ENCODE peak calls at places on chromosomes 3 and 15, in seven cellular contexts. T is adrenal gland, Y is fibroblast of lung, H is pancreas, X is tibial nerve, G is body of pancreas, U is IMR-90. W is an unnamed sample.

GRCh38 chr3:33687406-33688010 is 30.5 kb downstream of the CLASP2 start:
- DNase-seq in T (no peak), Y (peak; percentile 49), H (no peak), X (no peak), G (no peak), U (peak; percentile 55), W (no peak)

GRCh38 chr3:45664558-45664957 is 24.6 kb upstream of the SACM1L start:
- DNase-seq in T (no peak), Y (no peak), H (peak; percentile 9), X (no peak), G (peak; percentile 50), U (no peak), W (no peak)

GRCh38 chr3:80733522-80734176 is 965.9 kb upstream of the ROBO1 start:
- DNase-seq in T (no peak), Y (peak; percentile 65), H (peak; percentile 17), X (no peak), G (peak; percentile 62), U (peak; percentile 46), W (peak; percentile 65)

GRCh38 chr15:80978685-80979084 is 10.9 kb downstream of the MESD start:
- DNase-seq in T (no peak), Y (peak; percentile 43), H (no peak), X (no peak), G (peak; percentile 34), U (peak; percentile 61), W (no peak)

GRCh38 chr3:41431386-41431785 is 232.1 kb downstream of the CTNNB1 start:
- DNase-seq in T (no peak), Y (no peak), H (no peak), X (no peak), G (no peak), U (no peak), W (peak; percentile 62)

GRCh38 chr15:36797128-36797527 is 217.7 kb downstream of the CDIN1 start:
- DNase-seq in T (no peak), Y (no peak), H (no peak), X (no peak), G (peak; percentile 12), U (no peak), W (no peak)

GRCh38 chr3:196073188-196073838 is 8.6 kb downstream of the TFRC start:
- DNase-seq in T (peak; percentile 68), Y (peak; percentile 69), H (peak; percentile 69), X (peak; percentile 77), G (peak; percentile 76), U (peak; percentile 54), W (no peak)

GRCh38 chr3:36114353-36114752 is 266.0 kb upstream of the STAC start:
- DNase-seq in T (no peak), Y (no peak), H (no peak), X (no peak), G (no peak), U (no peak), W (no peak)

GRCh38 chr3:113498221-113499005 is 16.5 kb downstream of the SPICE1 start:
- DNase-seq in T (no peak), Y (peak; percentile 58), H (no peak), X (no peak), G (no peak), U (peak; percentile 87), W (peak; percentile 19)

GRCh38 chr3:48532974-48533337 is 23.6 kb downstream of the PFKFB4 start:
- DNase-seq in T (no peak), Y (no peak), H (no peak), X (no peak), G (no peak), U (no peak), W (no peak)

GRCh38 chr15:67178569-67179210 is 75.8 kb downstream of the AAGAB start:
- DNase-seq in T (no peak), Y (peak; percentile 98), H (no peak), X (no peak), G (no peak), U (peak; percentile 99), W (peak; percentile 91)

GRCh38 chr3:135109681-135110080 is 314.6 kb downstream of the EPHB1 start:
- DNase-seq in T (no peak), Y (no peak), H (no peak), X (no peak), G (no peak), U (no peak), W (no peak)

GRCh38 chr3:141275973-141276372 is 44.3 kb downstream of the PXYLP1 start:
- DNase-seq in T (no peak), Y (peak; percentile 76), H (no peak), X (no peak), G (no peak), U (peak; percentile 72), W (no peak)

GRCh38 chr3:62318752-62319569 is 54.4 kb downstream of the FEZF2 start:
- DNase-seq in T (peak; percentile 82), Y (peak; percentile 86), H (peak; percentile 88), X (peak; percentile 80), G (peak; percentile 90), U (peak; percentile 79), W (peak; percentile 54)

GRCh38 chr15:36591534-36592411 is 12.3 kb downstream of the CDIN1 start:
- DNase-seq in T (no peak), Y (peak; percentile 25), H (no peak), X (no peak), G (peak; percentile 12), U (no peak), W (no peak)

GRCh38 chr15:77886805-77887448 is 190.6 kb downstream of the TBC1D2B start:
- DNase-seq in T (no peak), Y (no peak), H (no peak), X (no peak), G (no peak), U (no peak), W (no peak)

GRCh38 chr15:25655168-25655956 is 207.8 kb downstream of the ATP10A start:
- DNase-seq in T (no peak), Y (no peak), H (no peak), X (no peak), G (no peak), U (no peak), W (no peak)
- H3K4me3 ChIP-seq in T (no peak overlapping the region), Y (no peak overlapping the region), H (no peak overlapping the region), X (no peak overlapping the region), G (no peak overlapping the region), U (no peak overlapping the region), W (no peak overlapping the region)

GRCh38 chr15:75425966-75426500 is 25.5 kb downstream of the SIN3A start:
- DNase-seq in T (no peak), Y (no peak), H (no peak), X (no peak), G (no peak), U (no peak), W (no peak)
- TF ChIP-seq CTCF in T (no peak), Y (no peak), H (no peak), X (no peak), G (no peak), U (no peak), W (no peak)

GRCh38 chr3:184832903-184833302 is 20.9 kb downstream of the VPS8 start:
- DNase-seq in T (no peak), Y (no peak), H (no peak), X (no peak), G (no peak), U (no peak), W (no peak)
- H3K36me3 ChIP-seq in T (no peaks in the 10 kb centered on the region), Y (peaks cover 2% of the 10 kb centered on the region), H (no peaks in the 10 kb centered on the region), X (no peaks in the 10 kb centered on the region), G (no peaks in the 10 kb centered on the region), U (peaks cover 9% of the 10 kb centered on the region), W (no peaks in the 10 kb centered on the region)

DNA sequence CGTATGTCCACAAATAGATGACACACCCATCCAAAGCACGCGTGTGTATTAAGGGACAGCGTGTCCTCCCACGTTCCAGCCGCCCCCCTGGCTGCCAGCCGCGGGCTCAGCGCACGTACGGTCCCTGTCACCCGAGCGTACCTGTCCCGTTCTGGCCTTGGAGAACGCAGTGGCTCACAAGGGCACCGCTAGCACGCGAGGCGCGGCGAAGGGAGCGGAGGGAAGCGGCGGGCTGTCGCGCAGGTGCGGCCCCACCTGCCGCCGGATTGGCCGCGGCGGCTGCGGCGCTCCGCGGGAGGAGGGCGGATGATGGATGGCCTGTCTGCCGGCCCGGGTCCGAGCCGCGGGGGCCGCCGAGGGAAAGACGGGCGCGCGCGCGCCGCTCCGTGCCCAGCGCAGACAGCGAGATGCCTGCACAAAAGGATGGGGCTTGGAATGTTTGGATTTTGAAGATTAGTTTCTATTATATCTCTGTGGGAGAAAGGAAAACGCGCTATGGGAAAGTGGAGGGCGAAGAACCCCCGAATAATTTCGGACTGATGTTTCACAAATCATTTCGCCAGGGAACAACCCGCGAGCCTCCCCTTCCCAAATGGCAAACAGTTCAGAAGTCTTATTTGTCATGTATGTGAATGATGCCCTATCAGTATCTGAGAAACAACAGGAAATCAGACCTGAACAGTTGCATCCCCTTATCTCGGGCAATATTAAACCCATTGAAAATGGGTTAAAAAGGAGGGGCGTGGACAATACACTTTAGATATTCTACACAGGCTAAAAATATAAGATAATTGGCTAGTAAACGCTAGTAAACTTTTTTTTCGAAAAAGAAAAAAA is 1003.6 kb upstream of the NR2F2 start:
- DNase-seq in T (no peak), Y (no peak), H (no peak), X (peak; percentile 56), G (peak; percentile 6), U (no peak), W (no peak)
- H3K4me3 ChIP-seq in T (no peak overlapping the region), Y (peak overlapping the region; percentile 37), H (peak overlapping the region; percentile 29), X (peak overlapping the region; percentile 75), G (no peak overlapping the region), U (peak overlapping the region; percentile 51), W (peak overlapping the region; percentile 42)

GRCh38 chr3:3998140-3998977 is 199.1 kb downstream of the LRRN1 start:
- DNase-seq in T (peak; percentile 17), Y (peak; percentile 1), H (peak; percentile 27), X (no peak), G (peak; percentile 22), U (no peak), W (peak; percentile 29)
- TF ChIP-seq CTCF in T (peak; percentile 44), Y (no peak), H (peak; percentile 36), X (no peak), G (peak; percentile 61), U (no peak), W (peak; percentile 55)